ENCODE peak calls at places on chromosome 16, in seven cellular contexts. C is HepG2, P is HCT116, G is GM12878, R is SK-N-SH, K is H1, Z is K562. A is an unnamed sample.

GRCh38 chr16:27852116-27852515 is 211.4 kb downstream of the GSG1L start:
- DNase-seq in G (no peak), Z (no peak), P (no peak), C (no peak), K (no peak), R (no peak), A (no peak)

GRCh38 chr16:67668495-67669157 is 2.0 kb downstream of the C16orf86 start:
- DNase-seq in P (no peak), C (no peak), R (no peak), G (no peak), K (no peak), Z (no peak), A (no peak)

GRCh38 chr16:48099455-48099854 is 56.3 kb downstream of the ABCC12 start:
- DNase-seq in Z (peak), K (no peak), C (no peak), R (no peak), P (peak), G (no peak), A (no peak)

GRCh38 chr16:89581045-89581695 is 5.6 kb downstream of the CPNE7 start:
- DNase-seq in R (no peak), G (no peak), P (peak), C (peak), K (no peak), Z (no peak), A (no peak)

GRCh38 chr16:73231969-73232554 is 184.1 kb upstream of the ZFHX3 start:
- DNase-seq in P (no peak), Z (no peak), K (no peak), R (peak), G (no peak), C (no peak), A (no peak)

GRCh38 chr16:85349413-85350145 is 237.3 kb upstream of the CIBAR2 start:
- DNase-seq in Z (no peak), P (no peak), K (no peak), G (no peak), C (no peak), R (peak), A (no peak)

GRCh38 chr16:87177627-87178026 is 139.6 kb downstream of the C16orf95 start:
- DNase-seq in C (no peak), R (no peak), K (no peak), P (no peak), G (no peak), Z (no peak), A (no peak)

GRCh38 chr16:2928796-2929195 is 17.1 kb downstream of the FLYWCH1 start:
- DNase-seq in R (no peak), P (no peak), K (no peak), G (no peak), Z (peak), C (no peak), A (no peak)

GRCh38 chr16:15701975-15702970 is 52.2 kb downstream of the NDE1 start:
- DNase-seq in K (no peak), R (no peak), Z (no peak), P (no peak), G (no peak), C (no peak), A (no peak)

GRCh38 chr16:3562914-3563480 is 14.2 kb downstream of the NLRC3 start:
- DNase-seq in C (no peak), Z (no peak), G (no peak), K (no peak), R (no peak), P (no peak), A (no peak)

GRCh38 chr16:81261049-81261648 is 22.7 kb downstream of the BCO1 start:
- DNase-seq in G (no peak), Z (peak), C (peak), P (peak), K (peak), R (peak), A (peak)

GRCh38 chr16:24844101-24845030 is 1.4 kb upstream of the SLC5A11 start:
- DNase-seq in Z (peak), G (no peak), R (no peak), C (peak), P (peak), K (no peak), A (no peak)

GRCh38 chr16:88824256-88825077 is 12.7 kb upstream of the APRT start:
- DNase-seq in G (no peak), Z (no peak), P (no peak), C (no peak), R (no peak), K (no peak), A (no peak)

GRCh38 chr16:27405546-27406451 is 3.8 kb downstream of the IL21R start:
- DNase-seq in R (no peak), K (no peak), G (no peak), C (no peak), Z (no peak), P (no peak), A (no peak)

GRCh38 chr16:554640-555413 is 5.4 kb upstream of the PRR35 start:
- DNase-seq in G (no peak), C (no peak), Z (no peak), P (no peak), K (no peak), R (no peak), A (no peak)

GRCh38 chr16:53695070-53695469 is 8.6 kb downstream of the RPGRIP1L start:
- DNase-seq in C (no peak), R (no peak), Z (no peak), K (no peak), G (no peak), P (no peak), A (no peak)
- TF ChIP-seq JUND in C (no peak), R (no peak), Z (no peak), K (no peak), G (no peak), P (no peak), A (no peak)

DNA sequence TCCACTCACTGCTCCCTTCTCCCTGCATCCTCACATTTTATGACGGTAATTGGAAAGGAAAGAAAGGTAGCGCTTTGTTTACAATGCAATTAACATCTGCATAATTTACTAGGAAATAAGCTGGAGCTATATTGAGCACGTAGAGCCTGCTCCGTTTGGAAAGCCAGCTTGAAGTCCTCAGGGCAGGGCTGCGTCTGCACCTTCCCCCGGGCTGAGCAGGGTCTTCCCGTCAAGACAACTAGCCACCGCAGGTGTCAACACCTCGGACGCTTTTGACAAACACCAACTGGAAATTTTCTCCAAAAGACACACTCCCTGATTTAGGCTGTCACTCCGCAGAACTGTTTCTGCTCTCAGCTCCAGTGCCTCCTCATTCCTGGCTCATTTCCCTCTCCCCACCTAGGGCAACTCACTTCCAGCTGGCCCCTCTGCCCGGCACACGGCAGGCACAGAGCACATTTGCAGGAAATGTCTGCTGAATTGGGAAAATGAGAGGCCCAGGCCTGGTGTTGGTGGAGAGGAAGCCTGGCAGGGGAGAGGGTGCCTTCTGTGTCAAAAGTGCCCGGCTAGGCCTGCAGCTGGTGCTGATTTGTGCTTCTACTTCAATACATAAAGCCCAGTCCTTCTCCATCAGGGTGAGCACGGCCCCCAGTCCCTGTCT is 170.3 kb downstream of the MAF start:
- DNase-seq in G (no peak), Z (no peak), R (peak), K (no peak), C (no peak), P (no peak), A (no peak)
- TF ChIP-seq JUND in G (no peak), Z (no peak), R (no peak), K (no peak), C (no peak), P (no peak), A (no peak)

GRCh38 chr16:19872179-19872863 is 12.3 kb downstream of the GPRC5B start:
- DNase-seq in Z (no peak), G (no peak), K (no peak), R (no peak), P (no peak), C (no peak), A (no peak)
- TF ChIP-seq JUND in Z (no peak), G (no peak), K (no peak), R (no peak), P (no peak), C (no peak), A (no peak)

GRCh38 chr16:64892843-64893242 is 229.0 kb downstream of the CDH11 start:
- DNase-seq in Z (no peak), K (no peak), R (no peak), P (no peak), G (no peak), C (no peak), A (no peak)
- TF ChIP-seq JUND in Z (no peak), K (no peak), R (peak), P (no peak), G (no peak), C (no peak), A (no peak)

DNA sequence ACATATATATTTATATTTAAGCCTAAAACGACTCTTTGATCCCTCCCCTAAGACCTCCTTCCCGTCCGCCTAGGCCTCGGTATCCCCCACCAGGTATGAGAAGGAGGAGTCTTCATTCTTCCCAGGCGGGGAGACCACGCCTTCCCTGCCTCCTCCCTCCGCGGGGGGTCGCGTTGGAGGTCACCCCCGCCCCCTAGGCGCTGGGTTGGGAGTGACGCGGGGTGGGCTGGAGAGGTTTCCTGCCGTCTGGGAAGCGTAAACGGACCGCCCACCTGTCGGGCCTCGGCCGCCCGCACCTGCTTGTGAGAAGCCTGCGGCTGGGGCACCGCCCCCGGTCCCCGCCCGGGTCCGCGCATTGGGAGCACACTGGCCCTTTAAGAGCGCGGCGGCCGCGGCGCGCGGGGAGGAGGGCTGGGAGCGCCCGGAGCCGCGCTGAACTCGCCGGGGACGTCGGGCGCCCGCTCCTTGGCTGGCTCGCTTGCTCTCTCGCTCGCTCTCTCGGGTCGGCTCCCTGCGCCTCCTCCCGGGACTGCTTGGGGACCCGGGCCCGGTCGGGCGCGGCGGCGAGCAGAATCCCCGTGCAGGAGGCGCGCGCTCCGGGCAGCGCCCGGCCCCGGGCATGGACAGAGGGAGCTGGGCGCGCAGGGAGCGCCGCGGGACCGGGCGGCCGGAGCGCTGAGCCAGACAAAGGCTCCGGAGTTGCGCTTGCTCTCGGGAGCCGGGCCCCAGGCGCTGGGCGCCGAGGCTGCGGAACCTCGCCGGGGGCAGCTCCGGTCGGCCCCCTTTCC is at the start of gene MMP15:
- DNase-seq in Z (peak), C (peak), R (peak), G (no peak), P (peak), K (peak), A (peak)
- TF ChIP-seq JUND in Z (no peak), C (no peak), R (no peak), G (no peak), P (no peak), K (no peak), A (no peak)

GRCh38 chr16:51592013-51592501 is 441.0 kb upstream of the SALL1 start:
- DNase-seq in R (no peak), Z (no peak), K (no peak), P (no peak), G (no peak), C (no peak), A (no peak)
- TF ChIP-seq JUND in R (no peak), Z (no peak), K (no peak), P (no peak), G (no peak), C (no peak), A (no peak)

DNA sequence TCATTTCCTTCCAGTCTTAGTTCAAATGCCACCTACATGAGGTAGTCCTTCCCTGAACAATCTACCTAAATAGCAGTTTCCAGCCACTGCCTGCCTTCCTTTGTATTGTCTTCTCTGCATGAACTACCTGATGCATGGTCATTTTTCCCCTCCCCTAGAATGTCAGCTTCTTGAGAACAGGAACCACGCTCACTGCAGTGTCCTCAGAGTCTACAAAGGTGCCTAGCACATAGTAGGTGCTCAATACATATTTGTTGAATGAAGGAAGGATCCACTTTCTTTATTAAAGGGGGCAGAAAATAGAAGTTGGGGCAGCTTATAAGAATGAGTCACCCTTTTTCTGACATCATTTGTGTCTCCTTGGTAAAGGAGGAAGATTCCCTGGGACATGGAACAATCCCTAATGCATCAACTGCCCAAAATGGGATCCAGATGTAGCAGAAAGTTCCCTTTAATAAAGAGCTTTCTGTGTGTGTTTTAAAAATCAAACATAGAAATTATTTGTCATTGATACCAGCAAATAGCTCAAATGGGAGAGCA is 4.4 kb upstream of the CYLD start:
- DNase-seq in P (no peak), Z (no peak), G (no peak), R (no peak), K (no peak), C (no peak), A (no peak)
- TF ChIP-seq JUND in P (no peak), Z (no peak), G (no peak), R (no peak), K (no peak), C (no peak), A (no peak)

GRCh38 chr16:1900452-1900774 is 17.8 kb downstream of the HS3ST6 start:
- DNase-seq in P (no peak), G (no peak), C (no peak), K (no peak), Z (no peak), R (no peak), A (no peak)
- TF ChIP-seq JUND in P (no peak), G (no peak), C (no peak), K (no peak), Z (no peak), R (no peak), A (no peak)